ENCODE peak calls at places on chromosomes 2 and 18, in eight cellular contexts. X is ascending aorta; G is cardiac muscle cell; Q is pancreas; N is T-helper 2 cell treated with Interferon-gamma antibody and Interleukin-4, amounts not matched to agents 5 μg/mL and 100 μg/mL, for 36 hours; K is mucosa of descending colon; D is LHCN-M2; E is GM13977. M is an unnamed sample.

GRCh38 chr2:126736133-126736874 is 80.3 kb downstream of the GYPC start:
- DNase-seq in D (peak; percentile 64), K (peak; percentile 72), X (no peak), E (no peak), Q (no peak), G (no peak), N (no peak), M (no peak)

GRCh38 chr2:57296795-57297517 is 749.6 kb upstream of the VRK2 start:
- DNase-seq in K (no peak), X (no peak), N (no peak), G (no peak), Q (no peak), D (no peak), E (no peak), M (no peak)

GRCh38 chr2:222283634-222284033 is 15.2 kb downstream of the PAX3 start:
- DNase-seq in N (no peak), K (no peak), E (no peak), D (peak; percentile 90), G (peak; percentile 60), X (no peak), Q (no peak), M (no peak)

GRCh38 chr2:127068351-127068741 is 38.6 kb downstream of the BIN1 start:
- DNase-seq in D (no peak), G (no peak), Q (no peak), N (no peak), E (no peak), K (no peak), X (no peak), M (no peak)

GRCh38 chr2:8629402-8629801 is 52.5 kb upstream of the ID2 start:
- DNase-seq in Q (no peak), E (no peak), N (no peak), D (no peak), G (peak; percentile 43), K (no peak), X (no peak), M (no peak)

GRCh38 chr2:235382091-235383000 is 111.5 kb upstream of the AGAP1 start:
- DNase-seq in N (no peak), Q (no peak), D (no peak), K (no peak), G (no peak), X (no peak), E (no peak), M (no peak)

GRCh38 chr2:166410828-166411472 is 35.2 kb upstream of the SCN9A start:
- DNase-seq in X (no peak), K (no peak), D (peak; percentile 79), E (no peak), N (no peak), G (no peak), Q (no peak), M (no peak)

GRCh38 chr18:39558658-39559057 is 1993.1 kb upstream of the CELF4 start:
- DNase-seq in N (no peak), E (no peak), Q (no peak), X (no peak), K (no peak), D (no peak), G (peak; percentile 16), M (no peak)

GRCh38 chr2:69138247-69138754 is 125.3 kb downstream of the ANTXR1 start:
- DNase-seq in K (no peak), Q (no peak), N (no peak), D (peak; percentile 89), G (no peak), E (no peak), X (no peak), M (no peak)

GRCh38 chr18:49768051-49768391 is 45.3 kb downstream of the ACAA2 start:
- DNase-seq in N (no peak), E (no peak), G (peak; percentile 66), K (peak; percentile 80), X (no peak), Q (peak; percentile 27), D (peak; percentile 39), M (peak; percentile 17)

GRCh38 chr2:101540518-101540917 is 65.6 kb upstream of the RFX8 start:
- DNase-seq in E (no peak), X (no peak), G (no peak), K (no peak), D (peak; percentile 83), N (no peak), Q (no peak), M (no peak)

GRCh38 chr2:229173810-229174359 is 97.2 kb downstream of the PID1 start:
- DNase-seq in D (no peak), X (no peak), G (no peak), N (no peak), K (no peak), E (no peak), Q (no peak), M (no peak)

GRCh38 chr2:24009680-24010476 is at the start of gene MFSD2B:
- DNase-seq in N (no peak), G (peak; percentile 12), D (no peak), K (no peak), Q (no peak), X (no peak), E (peak; percentile 59), M (no peak)

GRCh38 chr2:222548997-222549396 is 106.9 kb downstream of the FARSB start:
- DNase-seq in E (no peak), X (no peak), G (no peak), Q (no peak), D (no peak), K (no peak), N (no peak), M (no peak)

GRCh38 chr18:9135912-9136314 is 668 bp upstream of the ANKRD12 start:
- DNase-seq in Q (no peak), N (no peak), E (peak; percentile 18), X (no peak), K (peak; percentile 75), D (no peak), G (no peak), M (peak; percentile 31)

GRCh38 chr2:62657752-62658151 is 47.8 kb upstream of the EHBP1 start:
- DNase-seq in K (no peak), X (no peak), G (no peak), E (no peak), Q (no peak), D (no peak), N (no peak), M (no peak)

GRCh38 chr18:13159579-13159978 is 59.0 kb upstream of the LDLRAD4 start:
- DNase-seq in K (peak; percentile 74), E (peak; percentile 76), X (no peak), Q (no peak), D (peak; percentile 68), N (no peak), G (peak; percentile 64), M (peak; percentile 54)

GRCh38 chr2:10400568-10400977 is 47.6 kb downstream of the ODC1 start:
- DNase-seq in Q (peak; percentile 52), G (no peak), X (peak; percentile 36), D (peak; percentile 41), K (peak; percentile 41), N (peak; percentile 44), E (no peak), M (no peak)

GRCh38 chr2:101827246-101827645 is 129.7 kb downstream of the MAP4K4 start:
- DNase-seq in X (no peak), D (peak; percentile 90), E (no peak), Q (no peak), N (no peak), G (no peak), K (no peak), M (no peak)

GRCh38 chr2:218216336-218216673 is 684 bp upstream of the ARPC2 start:
- DNase-seq in G (no peak), E (peak; percentile 12), Q (peak; percentile 32), K (peak; percentile 32), D (no peak), N (no peak), X (no peak), M (no peak)

GRCh38 chr2:182426082-182426914 is 538 bp downstream of the PDE1A start:
- DNase-seq in G (peak; percentile 58), K (no peak), X (no peak), N (no peak), Q (no peak), D (peak; percentile 11), E (no peak), M (no peak)

GRCh38 chr2:85008252-85008651 is 37.3 kb downstream of the KCMF1 start:
- DNase-seq in Q (no peak), G (no peak), N (no peak), K (no peak), E (no peak), X (no peak), D (no peak), M (no peak)

GRCh38 chr2:226515344-226516055 is 284.1 kb downstream of the IRS1 start:
- DNase-seq in G (no peak), E (no peak), X (no peak), Q (no peak), K (no peak), D (peak; percentile 65), N (no peak), M (no peak)

GRCh38 chr2:56537756-56538155 is 354.0 kb downstream of the CCDC85A start:
- DNase-seq in E (no peak), N (no peak), K (no peak), G (no peak), Q (no peak), X (no peak), D (no peak), M (no peak)

GRCh38 chr2:60152226-60152833 is 401.1 kb downstream of the BCL11A start:
- DNase-seq in K (peak; percentile 17), X (no peak), E (peak; percentile 27), G (no peak), N (no peak), Q (no peak), D (peak; percentile 19), M (peak; percentile 10)

GRCh38 chr18:34773961-34774754 is 64.1 kb downstream of the DTNA start:
- DNase-seq in Q (peak; percentile 48), K (no peak), N (no peak), E (no peak), X (no peak), G (no peak), D (peak; percentile 85), M (no peak)

GRCh38 chr2:2846379-2847130 is 515.5 kb upstream of the MYT1L start:
- DNase-seq in Q (peak; percentile 87), N (no peak), X (no peak), G (peak; percentile 39), E (no peak), K (no peak), D (no peak), M (no peak)

GRCh38 chr2:193778293-193778692 is 1583.6 kb upstream of the TMEFF2 start:
- DNase-seq in Q (no peak), N (no peak), X (no peak), D (no peak), G (no peak), K (no peak), E (no peak), M (no peak)

GRCh38 chr2:70104231-70105111 is 17.2 kb downstream of the PCBP1 start:
- DNase-seq in K (no peak), X (no peak), G (peak; percentile 79), E (peak; percentile 44), N (peak; percentile 51), D (peak; percentile 72), Q (peak; percentile 68), M (no peak)

GRCh38 chr2:63488118-63488713 is 100.1 kb downstream of the WDPCP start:
- DNase-seq in Q (no peak), D (peak; percentile 36), N (no peak), X (no peak), K (peak; percentile 37), E (peak; percentile 33), G (peak; percentile 39), M (peak; percentile 26)

GRCh38 chr2:238467062-238467461 is 40.3 kb downstream of the ASB1 start:
- DNase-seq in E (no peak), N (no peak), D (no peak), G (no peak), K (no peak), X (no peak), Q (no peak), M (no peak)